ENCODE peak calls at places on chromosome 13, in six cellular contexts. Q is GM12878, J is H1, E is HepG2, D is K562, K is HCT116. A is an unnamed sample.

GRCh38 chr13:97249093-97249787 is 27.1 kb downstream of the MBNL2 start:
- DNase-seq in K (no peak), Q (no peak), D (no peak), J (no peak), E (no peak), A (no peak)

GRCh38 chr13:91722267-91722884 is 324.0 kb downstream of the GPC5 start:
- DNase-seq in K (no peak), J (no peak), D (peak), Q (no peak), E (no peak), A (no peak)

GRCh38 chr13:23570099-23570926 is at the start of gene TNFRSF19:
- DNase-seq in E (peak), D (peak), K (no peak), Q (no peak), J (no peak), A (no peak)

GRCh38 chr13:79211377-79211776 is 194.7 kb downstream of the RBM26 start:
- DNase-seq in J (no peak), Q (no peak), K (no peak), D (no peak), E (no peak), A (no peak)

GRCh38 chr13:30744686-30745085 is 9.3 kb downstream of the ALOX5AP start:
- DNase-seq in E (peak), J (no peak), K (no peak), D (no peak), Q (no peak), A (no peak)

GRCh38 chr13:38265135-38265497 is 84.5 kb upstream of the UFM1 start:
- DNase-seq in E (no peak), D (no peak), K (no peak), Q (no peak), J (no peak), A (no peak)

GRCh38 chr13:100941811-100942361 is 267.3 kb upstream of the TMTC4 start:
- DNase-seq in Q (no peak), J (no peak), D (no peak), K (no peak), E (no peak), A (no peak)

GRCh38 chr13:84702174-84702573 is 819.9 kb upstream of the SLITRK1 start:
- DNase-seq in E (no peak), Q (no peak), J (no peak), D (no peak), K (no peak), A (no peak)

GRCh38 chr13:22061371-22061805 is 390.5 kb downstream of the FGF9 start:
- DNase-seq in Q (peak), J (no peak), E (no peak), D (no peak), K (no peak), A (no peak)

GRCh38 chr13:52975969-52976368 is 52.6 kb upstream of the OLFM4 start:
- DNase-seq in K (no peak), Q (no peak), D (no peak), E (no peak), J (no peak), A (no peak)

GRCh38 chr13:31119966-31120733 is 41.6 kb downstream of the HSPH1 start:
- DNase-seq in D (no peak), E (no peak), Q (no peak), K (no peak), J (peak), A (no peak)

GRCh38 chr13:34432234-34432633 is 509.8 kb upstream of the NBEA start:
- DNase-seq in E (no peak), J (no peak), K (no peak), Q (no peak), D (no peak), A (no peak)

GRCh38 chr13:113547248-113547971 is 37.1 kb upstream of the TFDP1 start:
- DNase-seq in E (no peak), K (no peak), D (no peak), Q (no peak), J (peak), A (no peak)

GRCh38 chr13:113155982-113156655 is 2.3 kb upstream of the PROZ start:
- DNase-seq in E (no peak), K (no peak), D (no peak), Q (no peak), J (peak), A (no peak)

GRCh38 chr13:27251166-27252088 is at the start of gene RPL21:
- DNase-seq in K (peak), Q (peak), E (peak), J (peak), D (peak), A (peak)

GRCh38 chr13:97797553-97797952 is 155.9 kb upstream of the IPO5 start:
- DNase-seq in D (no peak), Q (no peak), J (no peak), K (no peak), E (no peak), A (no peak)

GRCh38 chr13:43804461-43805070 is 17.8 kb upstream of the ENOX1 start:
- DNase-seq in J (no peak), K (peak), E (peak), D (no peak), Q (peak), A (no peak)

GRCh38 chr13:93758575-93758974 is 532.0 kb downstream of the GPC6 start:
- DNase-seq in E (peak), J (no peak), K (no peak), D (no peak), Q (no peak), A (no peak)

GRCh38 chr13:35552172-35552844 is 75.8 kb upstream of the MAB21L1 start:
- DNase-seq in J (no peak), Q (no peak), E (no peak), D (no peak), K (no peak), A (no peak)

GRCh38 chr13:74133657-74134201 is 475 bp downstream of the KLF12 start:
- DNase-seq in J (peak), E (peak), D (no peak), K (peak), Q (peak), A (peak)

GRCh38 chr13:21674271-21675009 is 3.6 kb downstream of the FGF9 start:
- DNase-seq in D (peak), Q (no peak), E (no peak), J (peak), K (no peak), A (peak)

GRCh38 chr13:34578471-34578870 is 363.6 kb upstream of the NBEA start:
- DNase-seq in D (no peak), Q (no peak), E (no peak), J (no peak), K (no peak), A (no peak)

GRCh38 chr13:79722885-79723445 is 242.0 kb downstream of the NDFIP2 start:
- DNase-seq in Q (no peak), E (no peak), K (no peak), J (no peak), D (no peak), A (no peak)

GRCh38 chr13:75705395-75705794 is 69.3 kb downstream of the LMO7 start:
- DNase-seq in J (no peak), E (no peak), Q (no peak), D (no peak), K (peak), A (no peak)

GRCh38 chr13:44307844-44308243 is 65.8 kb upstream of the SERP2 start:
- DNase-seq in E (no peak), D (no peak), J (no peak), K (peak), Q (no peak), A (no peak)

GRCh38 chr13:30998548-30999140 is 66.2 kb downstream of the TEX26 start:
- DNase-seq in K (no peak), J (no peak), D (no peak), Q (no peak), E (no peak), A (no peak)

DNA sequence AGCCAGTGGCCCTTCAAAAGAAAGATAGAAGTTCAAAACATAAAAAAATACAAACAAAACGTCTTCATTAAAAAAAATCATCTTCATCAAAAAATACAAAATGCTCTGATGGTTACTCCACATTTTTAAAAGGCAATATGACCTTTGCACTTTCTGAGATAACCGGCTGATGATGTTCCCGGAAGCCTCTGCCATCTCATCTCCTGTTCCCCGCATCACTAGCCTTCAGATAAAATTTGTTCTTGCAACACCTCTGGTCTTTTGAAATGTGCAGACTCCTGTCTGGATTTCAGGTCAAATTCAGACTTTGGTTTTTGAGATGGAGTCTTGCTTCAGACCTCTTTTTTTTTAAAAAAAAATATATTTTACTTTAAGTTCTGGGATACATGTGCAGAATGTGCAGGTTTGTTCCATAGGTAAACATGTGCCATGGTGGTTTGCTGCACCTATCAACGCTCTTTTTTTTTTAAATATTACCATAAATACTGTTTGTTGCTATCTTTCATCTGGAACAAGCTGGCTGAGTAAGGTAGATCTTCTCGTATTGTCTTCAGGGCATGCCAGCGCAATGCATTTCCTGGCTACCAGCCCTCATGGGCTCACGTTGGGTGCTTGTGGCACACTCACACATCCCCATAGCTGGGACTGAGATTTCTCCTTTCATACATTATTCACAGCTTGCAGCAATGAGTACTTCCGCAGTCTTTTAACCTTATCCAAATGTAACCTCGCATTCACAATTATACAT is 418.9 kb upstream of the ARGLU1 start:
- DNase-seq in J (no peak), D (no peak), Q (no peak), E (peak), K (no peak), A (no peak)
- TF ChIP-seq ATF3 in J (no peak), D (no peak), Q (no peak), E (no peak), K (no peak), A (no peak)

DNA sequence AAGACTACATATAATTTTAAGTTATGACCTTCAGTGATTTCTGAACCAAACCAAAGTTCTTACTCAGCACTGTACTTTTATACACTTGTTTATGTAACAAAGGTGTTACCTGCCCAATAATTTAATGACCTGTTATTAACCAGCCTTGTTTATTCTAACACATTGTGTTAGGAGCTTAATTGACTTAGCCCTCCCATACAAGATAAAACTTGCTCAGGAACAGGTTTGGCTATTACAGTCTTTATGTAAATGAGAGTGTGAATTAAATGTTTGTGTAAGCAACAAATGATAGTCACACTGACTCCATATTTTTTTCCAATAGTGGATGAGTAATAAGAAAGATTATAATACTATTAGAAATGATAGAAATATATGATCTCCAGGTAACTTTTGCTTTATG is 51.8 kb upstream of the MYCBP2 start:
- DNase-seq in Q (no peak), K (no peak), E (no peak), J (no peak), D (no peak), A (no peak)
- TF ChIP-seq ATF3 in Q (no peak), K (no peak), E (no peak), J (no peak), D (no peak), A (no peak)

DNA sequence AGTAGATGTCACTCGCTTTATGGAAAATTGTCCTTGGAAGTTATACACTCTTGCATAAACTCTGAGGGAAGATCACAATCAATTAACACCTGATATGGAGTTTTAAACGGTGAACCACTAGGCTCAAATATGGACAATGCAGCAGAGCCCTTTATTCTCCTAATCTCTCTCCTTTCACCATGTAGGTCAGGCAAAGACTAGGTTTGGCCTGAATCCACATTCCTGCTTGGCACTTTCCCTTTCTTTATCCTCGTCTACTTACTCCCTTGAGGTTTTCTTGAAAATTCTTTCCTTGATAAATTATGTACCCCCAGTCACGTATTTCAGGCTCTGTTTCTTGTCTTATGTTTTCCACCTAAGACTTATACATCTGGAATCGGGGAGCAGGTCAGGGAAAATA is 751.7 kb downstream of the DACH1 start:
- DNase-seq in E (no peak), D (no peak), Q (no peak), K (no peak), J (no peak), A (no peak)
- TF ChIP-seq ATF3 in E (no peak), D (no peak), Q (no peak), K (no peak), J (no peak), A (no peak)

GRCh38 chr13:85709721-85710120 is 89.5 kb downstream of the SLITRK6 start:
- DNase-seq in E (no peak), K (no peak), Q (no peak), D (no peak), J (no peak), A (no peak)

GRCh38 chr13:85709072-85709471 is 90.1 kb downstream of the SLITRK6 start:
- DNase-seq in K (no peak), D (no peak), E (no peak), J (no peak), Q (no peak), A (no peak)

DNA sequence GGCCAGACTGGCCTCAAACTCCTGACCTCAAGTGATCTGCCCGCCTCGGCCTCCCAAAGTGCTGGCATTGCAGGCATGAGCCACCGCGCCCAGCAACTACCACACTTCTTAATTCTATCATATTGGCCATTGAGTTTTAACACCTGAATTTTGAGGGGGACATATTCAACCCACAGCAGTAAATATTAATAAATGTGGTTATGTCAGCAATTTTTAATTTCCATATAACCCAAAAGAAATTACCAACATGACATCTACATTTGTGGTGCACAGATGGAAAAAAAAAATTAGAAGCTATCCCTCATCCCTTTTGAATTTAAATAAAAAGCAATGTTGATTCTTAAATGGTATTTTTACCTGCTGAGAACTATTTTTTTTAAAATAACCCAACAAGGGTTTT is 88.7 kb downstream of the SLITRK6 start:
- DNase-seq in Q (no peak), K (no peak), E (no peak), D (no peak), J (no peak), A (no peak)
- TF ChIP-seq ATF3 in Q (no peak), K (no peak), E (no peak), D (no peak), J (no peak), A (no peak)

GRCh38 chr13:51731759-51732158 is 72.2 kb downstream of the DHRS12 start:
- DNase-seq in D (no peak), E (no peak), Q (no peak), J (no peak), K (no peak), A (no peak)
- TF ChIP-seq ATF3 in D (no peak), E (no peak), Q (no peak), J (no peak), K (no peak), A (no peak)

GRCh38 chr13:109628251-109628699 is 158.1 kb downstream of the IRS2 start:
- DNase-seq in K (no peak), D (no peak), Q (no peak), E (no peak), J (no peak), A (no peak)
- TF ChIP-seq ATF3 in K (no peak), D (no peak), Q (no peak), E (no peak), J (no peak), A (no peak)